ENCODE peak calls at places on chromosomes 2 and 18, in five cellular contexts. S is neural progenitor cell, K is transverse colon, Q is right cardiac atrium, I is right atrium auricular region. Z is an unnamed sample.

GRCh38 chr2:100615886-100616285 is 53.1 kb downstream of the PDCL3 start:
- DNase-seq in S (no peak), K (no peak), Q (peak; percentile 61), I (no peak), Z (no peak)

GRCh38 chr18:3935316-3935715 is 485.3 kb downstream of the TGIF1 start:
- DNase-seq in S (no peak), K (no peak), Q (no peak), I (no peak), Z (no peak)

GRCh38 chr2:219508444-219508734 is 5.9 kb upstream of the ASIC4 start:
- DNase-seq in S (no peak), K (no peak), Q (no peak), I (no peak), Z (no peak)

GRCh38 chr2:71452565-71452964 is 796 bp upstream of the DYSF start:
- DNase-seq in S (peak; percentile 57), K (no peak), Q (no peak), I (no peak), Z (peak; percentile 97)

GRCh38 chr2:170122883-170123547 is 54.9 kb upstream of the MYO3B start:
- DNase-seq in S (no peak), K (no peak), Q (no peak), I (no peak), Z (no peak)

GRCh38 chr2:157722580-157723234 is 94.0 kb upstream of the ACVR1C start:
- DNase-seq in S (peak; percentile 20), K (no peak), Q (no peak), I (no peak), Z (no peak)

GRCh38 chr2:69638630-69639029 is 4.9 kb downstream of the AAK1 start:
- DNase-seq in S (no peak), K (no peak), Q (no peak), I (no peak), Z (no peak)

GRCh38 chr2:237567276-237568029 is 1.1 kb downstream of the PRLH start:
- DNase-seq in S (no peak), K (no peak), Q (no peak), I (no peak), Z (no peak)

GRCh38 chr2:221994926-221995325 is 303.9 kb downstream of the PAX3 start:
- DNase-seq in S (no peak), K (no peak), Q (no peak), I (no peak), Z (no peak)

GRCh38 chr2:222290371-222290690 is 8.5 kb downstream of the PAX3 start:
- DNase-seq in S (no peak), K (no peak), Q (no peak), I (no peak), Z (no peak)

GRCh38 chr18:52439457-52439856 is 99.5 kb downstream of the DCC start:
- DNase-seq in S (no peak), K (no peak), Q (no peak), I (no peak), Z (no peak)

GRCh38 chr2:136384541-136385303 is 266.8 kb upstream of the CXCR4 start:
- DNase-seq in S (peak; percentile 71), K (peak; percentile 26), Q (no peak), I (no peak), Z (peak; percentile 78)

GRCh38 chr2:177683473-177684069 is 291.0 kb downstream of the AGPS start:
- DNase-seq in S (no peak), K (no peak), Q (no peak), I (no peak), Z (no peak)

GRCh38 chr18:26082475-26082874 is 7.9 kb downstream of the SS18 start:
- DNase-seq in S (no peak), K (no peak), Q (no peak), I (no peak), Z (no peak)

GRCh38 chr2:195535911-195536522 is 121.0 kb upstream of the SLC39A10 start:
- DNase-seq in S (no peak), K (peak; percentile 63), Q (peak; percentile 68), I (no peak), Z (no peak)

GRCh38 chr18:22233271-22233670 is 63.9 kb downstream of the GATA6 start:
- DNase-seq in S (no peak), K (peak; percentile 68), Q (no peak), I (no peak), Z (no peak)

GRCh38 chr2:18630541-18630940 is 41.2 kb upstream of the NT5C1B start:
- DNase-seq in S (no peak), K (no peak), Q (no peak), I (no peak), Z (no peak)

GRCh38 chr2:121030523-121030922 is 254.5 kb downstream of the TFCP2L1 start:
- DNase-seq in S (no peak), K (no peak), Q (no peak), I (no peak), Z (no peak)
- H3K4me3 ChIP-seq in S (no peak overlapping the region), K (no peak overlapping the region), Q (no peak overlapping the region), I (no peak overlapping the region), Z (no peak overlapping the region)

DNA sequence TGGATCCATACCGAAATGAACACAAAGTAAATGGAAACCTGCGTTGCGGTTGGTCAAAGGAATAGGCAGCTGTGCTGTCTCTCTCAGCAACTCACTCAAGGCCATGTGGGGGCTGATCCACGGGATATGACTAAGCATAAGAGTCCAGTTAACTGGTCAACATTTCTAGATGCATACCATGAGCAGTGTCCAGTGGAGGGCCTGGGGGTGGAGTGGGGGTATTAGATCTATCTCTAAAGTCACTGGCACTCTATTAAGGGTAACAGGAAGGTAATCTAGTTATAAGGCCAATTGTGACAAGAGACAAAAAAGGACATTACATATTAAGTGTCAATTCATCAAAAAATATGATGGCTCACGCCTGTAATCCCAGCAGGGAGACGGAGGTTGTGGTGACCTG is 136.8 kb downstream of the TTC32 start:
- DNase-seq in S (no peak), K (no peak), Q (no peak), I (no peak), Z (peak; percentile 38)
- H3K4me1 ChIP-seq in S (no peaks in the 10 kb centered on the region), K (no peaks in the 10 kb centered on the region), Q (no peaks in the 10 kb centered on the region), I (no peaks in the 10 kb centered on the region), Z (peaks cover 45% of the 10 kb centered on the region)

GRCh38 chr2:88597168-88597567 is 30.1 kb downstream of the EIF2AK3 start:
- DNase-seq in S (no peak), K (no peak), Q (no peak), I (no peak), Z (no peak)
- H3K4me3 ChIP-seq in S (no peak overlapping the region), K (no peak overlapping the region), Q (no peak overlapping the region), I (no peak overlapping the region), Z (no peak overlapping the region)

DNA sequence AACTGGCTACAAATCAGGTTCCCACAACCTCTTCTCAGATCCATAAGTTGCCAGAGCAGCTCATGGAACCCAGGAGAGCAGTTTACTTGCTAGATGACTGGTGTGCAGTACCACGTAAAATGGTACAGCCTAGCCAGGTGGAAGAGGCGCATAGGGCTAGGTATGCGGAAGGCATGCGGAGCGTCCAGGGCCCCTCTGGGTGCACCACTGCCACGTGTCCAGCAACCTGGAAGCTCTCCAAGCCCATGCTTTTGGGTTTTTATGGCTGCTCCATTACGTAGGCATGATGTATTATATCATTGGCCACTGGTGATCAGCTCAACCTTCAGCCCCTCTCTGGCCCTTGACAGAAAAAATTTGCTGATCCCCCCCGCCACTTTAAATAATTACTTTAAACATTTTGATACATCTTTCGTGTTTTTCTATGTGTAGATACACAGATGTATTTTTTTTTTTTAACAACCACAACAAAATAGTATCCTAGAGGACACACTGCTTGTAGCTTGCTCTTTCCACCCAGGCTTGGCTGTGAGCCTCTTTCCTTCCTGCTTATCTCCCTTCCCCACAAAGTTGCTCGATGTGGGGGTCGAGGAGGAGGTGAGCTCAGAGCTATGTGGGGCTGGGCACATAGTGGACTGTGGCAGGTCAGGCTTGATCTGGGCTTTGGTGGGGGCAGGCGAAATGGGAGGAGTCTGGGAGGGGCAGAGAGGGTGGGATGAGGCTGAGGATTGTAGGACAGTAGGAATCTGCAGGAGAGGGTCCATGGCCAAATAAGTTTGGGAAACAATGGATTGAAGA is 65.4 kb upstream of the MCFD2 start:
- DNase-seq in S (no peak), K (no peak), Q (peak; percentile 37), I (no peak), Z (no peak)
- H3K4me1 ChIP-seq in S (peaks cover 4% of the 10 kb centered on the region), K (peaks cover 33% of the 10 kb centered on the region), Q (peaks cover 7% of the 10 kb centered on the region), I (no peaks in the 10 kb centered on the region), Z (peaks cover 8% of the 10 kb centered on the region)

GRCh38 chr18:9117980-9118841 is 15.7 kb downstream of the NDUFV2 start:
- DNase-seq in S (no peak), K (no peak), Q (no peak), I (no peak), Z (no peak)
- H3K4me3 ChIP-seq in S (no peak overlapping the region), K (peak overlapping the region; percentile 25), Q (peak overlapping the region; percentile 15), I (no peak overlapping the region), Z (no peak overlapping the region)

GRCh38 chr2:150484006-150484405 is 3.5 kb downstream of the RND3 start:
- DNase-seq in S (no peak), K (no peak), Q (no peak), I (no peak), Z (no peak)
- H3K4me1 ChIP-seq in S (peaks cover 8% of the 10 kb centered on the region), K (peaks cover 13% of the 10 kb centered on the region), Q (no peaks in the 10 kb centered on the region), I (no peaks in the 10 kb centered on the region), Z (peaks cover 39% of the 10 kb centered on the region)

DNA sequence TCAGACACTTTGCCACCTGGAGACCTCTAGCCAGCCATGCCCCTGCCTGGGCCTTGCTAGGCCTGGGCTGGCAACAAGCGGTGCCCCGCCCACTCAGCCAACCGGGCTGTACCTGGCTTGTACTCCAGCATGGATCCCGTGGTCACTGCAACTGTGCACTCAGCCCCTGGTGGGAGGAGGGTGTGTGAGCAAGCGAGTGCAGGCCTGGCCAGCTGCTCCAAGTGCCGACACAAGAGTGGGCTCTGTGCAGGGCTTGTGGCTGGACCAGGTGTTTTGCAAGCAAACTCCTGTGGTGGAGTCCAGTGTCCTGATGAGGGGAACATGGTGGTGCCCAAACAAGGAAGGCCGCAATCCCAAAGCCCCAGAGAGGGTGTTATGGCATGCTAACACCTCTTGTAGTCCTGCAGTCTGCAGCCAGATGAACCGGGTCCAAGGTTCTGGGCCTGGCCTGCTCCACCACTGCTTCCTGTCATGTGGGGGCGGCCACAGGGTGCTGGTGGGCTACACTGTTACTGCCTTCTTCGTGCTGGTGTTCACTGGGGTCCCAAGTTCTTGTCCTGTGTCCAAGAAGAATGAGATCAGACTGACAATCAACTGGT is 60.1 kb upstream of the CD28 start:
- DNase-seq in S (peak; percentile 9), K (no peak), Q (peak; percentile 52), I (no peak), Z (peak; percentile 14)
- H3K4me3 ChIP-seq in S (no peak overlapping the region), K (no peak overlapping the region), Q (no peak overlapping the region), I (no peak overlapping the region), Z (no peak overlapping the region)

GRCh38 chr2:200369886-200370285 is 63.4 kb downstream of the SPATS2L start:
- DNase-seq in S (no peak), K (no peak), Q (no peak), I (no peak), Z (no peak)

GRCh38 chr2:200373973-200374416 is 67.5 kb downstream of the SPATS2L start:
- DNase-seq in S (no peak), K (peak; percentile 21), Q (no peak), I (no peak), Z (no peak)

GRCh38 chr2:200377143-200377773 is 70.8 kb downstream of the SPATS2L start:
- DNase-seq in S (no peak), K (peak; percentile 21), Q (no peak), I (no peak), Z (no peak)

GRCh38 chr2:200376422-200377142 is 70.1 kb downstream of the SPATS2L start:
- DNase-seq in S (no peak), K (peak; percentile 71), Q (no peak), I (no peak), Z (no peak)

DNA sequence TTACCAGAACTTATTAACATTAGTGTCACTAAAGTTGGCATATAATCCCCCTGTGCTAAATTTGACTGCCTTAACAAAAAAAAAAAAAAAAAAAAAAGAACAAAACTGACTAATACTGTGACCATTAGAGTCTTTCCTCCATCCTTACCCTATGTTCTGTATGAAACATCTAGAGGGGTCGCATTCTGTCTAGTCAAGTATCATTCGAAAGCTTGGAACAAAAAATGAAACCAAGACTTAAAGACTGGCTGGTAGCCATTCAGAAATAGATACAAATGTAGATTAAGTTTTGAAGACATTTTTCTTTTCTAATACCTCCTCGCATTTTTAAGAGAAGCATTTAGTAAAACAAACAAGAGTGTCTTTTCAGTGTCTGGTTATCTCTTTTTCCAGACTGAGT is 66.7 kb downstream of the SPATS2L start:
- DNase-seq in S (no peak), K (no peak), Q (no peak), I (no peak), Z (no peak)
- H3K4me1 ChIP-seq in S (peaks cover 5% of the 10 kb centered on the region), K (peaks cover 24% of the 10 kb centered on the region), Q (peaks cover 12% of the 10 kb centered on the region), I (no peaks in the 10 kb centered on the region), Z (peaks cover 3% of the 10 kb centered on the region)

Z was measured in SJCRH30.